ENCODE peak calls at places on chromosome 2, in eight cellular contexts. F is endodermal cell; H is OCI-LY7; D is CD8-positive, alpha-beta T cell; P is cardiac muscle cell; A is body of pancreas; K is hepatocyte; Z is uterus. R is an unnamed sample.

GRCh38 chr2:101733257-101733993 is 35.9 kb downstream of the MAP4K4 start:
- DNase-seq in F (no peak), H (no peak), D (no peak), P (peak), A (no peak), K (no peak), Z (no peak), R (no peak)

GRCh38 chr2:216214768-216215167 is 105.6 kb downstream of the XRCC5 start:
- DNase-seq in F (no peak), H (no peak), D (no peak), P (no peak), A (no peak), K (no peak), Z (no peak), R (no peak)

GRCh38 chr2:9532421-9532820 is 23.2 kb downstream of the ADAM17 start:
- DNase-seq in F (no peak), H (no peak), D (no peak), P (no peak), A (no peak), K (no peak), Z (no peak), R (no peak)

GRCh38 chr2:236790991-236791390 is 221.4 kb downstream of the ACKR3 start:
- DNase-seq in F (no peak), H (no peak), D (no peak), P (no peak), A (no peak), K (no peak), Z (no peak), R (no peak)

GRCh38 chr2:24471662-24472061 is 19.4 kb upstream of the NCOA1 start:
- DNase-seq in F (no peak), H (no peak), D (no peak), P (no peak), A (no peak), K (no peak), Z (no peak), R (no peak)

GRCh38 chr2:28352726-28353125 is 39.9 kb upstream of the FOSL2 start:
- DNase-seq in F (no peak), H (no peak), D (no peak), P (no peak), A (no peak), K (no peak), Z (no peak), R (no peak)

GRCh38 chr2:217914078-217914477 is 88.7 kb downstream of the TNS1 start:
- DNase-seq in F (no peak), H (no peak), D (no peak), P (no peak), A (no peak), K (no peak), Z (no peak), R (no peak)

GRCh38 chr2:45675130-45675812 is 23.8 kb downstream of the PRKCE start:
- DNase-seq in F (no peak), H (no peak), D (no peak), P (peak), A (peak), K (peak), Z (no peak), R (no peak)

GRCh38 chr2:50872543-50872942 is 159.4 kb downstream of the NRXN1 start:
- DNase-seq in F (peak), H (no peak), D (no peak), P (no peak), A (no peak), K (no peak), Z (no peak), R (no peak)

GRCh38 chr2:25566694-25567093 is 106.7 kb downstream of the DTNB start:
- DNase-seq in F (no peak), H (peak), D (no peak), P (peak), A (no peak), K (no peak), Z (no peak), R (no peak)

GRCh38 chr2:37916512-37917082 is 8.5 kb upstream of the RMDN2 start:
- DNase-seq in F (no peak), H (no peak), D (no peak), P (no peak), A (peak), K (peak), Z (peak), R (no peak)

GRCh38 chr2:170034596-170034995 is 143.4 kb upstream of the MYO3B start:
- DNase-seq in F (no peak), H (no peak), D (no peak), P (no peak), A (no peak), K (no peak), Z (no peak), R (no peak)

DNA sequence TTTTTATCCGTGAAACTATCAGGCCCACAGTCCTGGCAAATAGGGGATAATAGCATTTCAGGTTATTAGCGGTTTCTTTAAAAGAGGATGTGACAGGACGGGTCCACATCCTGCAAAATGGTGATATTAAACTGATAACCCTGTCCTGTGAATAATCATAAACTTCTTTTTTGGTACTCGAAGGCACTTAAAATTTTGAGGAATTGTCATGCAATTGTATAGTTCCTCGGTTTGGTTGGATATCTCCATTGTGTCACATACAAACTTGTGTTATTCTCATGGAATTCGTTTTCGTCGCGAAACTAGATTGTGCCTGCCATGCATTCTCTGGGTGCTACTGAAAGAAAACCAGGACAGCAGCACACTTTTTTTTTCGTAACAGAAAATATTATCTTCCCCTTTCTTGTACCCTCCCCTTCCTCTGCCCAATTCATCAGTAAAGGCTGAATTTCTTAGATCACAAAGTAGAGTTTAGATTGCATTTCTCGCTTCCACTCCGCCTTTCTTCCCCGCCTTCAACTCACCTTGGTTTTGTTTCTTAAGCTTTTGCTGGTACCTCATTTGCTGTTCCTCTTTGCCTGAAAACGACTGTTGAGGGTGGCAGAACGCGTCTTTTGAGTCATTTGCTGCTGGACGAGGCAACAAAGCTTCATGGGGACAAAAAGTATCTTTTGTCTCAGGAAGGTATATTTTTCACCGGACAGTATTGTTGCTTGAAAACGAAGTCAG is 1.3 kb downstream of the CERS6 start:
- DNase-seq in F (no peak), H (no peak), D (no peak), P (no peak), A (no peak), K (no peak), Z (no peak), R (no peak)
- H3K27ac ChIP-seq in F (no peak), H (no peak), D (peak), P (peak), A (peak), K (peak), Z (peak), R (peak)

GRCh38 chr2:22361571-22361970 is 1023.4 kb upstream of the KLHL29 start:
- DNase-seq in F (no peak), H (no peak), D (no peak), P (no peak), A (no peak), K (no peak), Z (no peak), R (no peak)

GRCh38 chr2:22360735-22361374 is 1024.1 kb upstream of the KLHL29 start:
- DNase-seq in F (no peak), H (no peak), D (no peak), P (no peak), A (no peak), K (peak), Z (no peak), R (no peak)

GRCh38 chr2:22355816-22356433 is 1029.1 kb upstream of the KLHL29 start:
- DNase-seq in F (peak), H (peak), D (peak), P (peak), A (peak), K (peak), Z (peak), R (no peak)

GRCh38 chr2:22359020-22359672 is 1025.8 kb upstream of the KLHL29 start:
- DNase-seq in F (peak), H (no peak), D (no peak), P (no peak), A (no peak), K (no peak), Z (no peak), R (no peak)
- TF ChIP-seq CTCF in F (peak), H (no peak), D (no peak), P (no peak), A (no peak), K (peak), Z (no peak), R (no peak)

DNA sequence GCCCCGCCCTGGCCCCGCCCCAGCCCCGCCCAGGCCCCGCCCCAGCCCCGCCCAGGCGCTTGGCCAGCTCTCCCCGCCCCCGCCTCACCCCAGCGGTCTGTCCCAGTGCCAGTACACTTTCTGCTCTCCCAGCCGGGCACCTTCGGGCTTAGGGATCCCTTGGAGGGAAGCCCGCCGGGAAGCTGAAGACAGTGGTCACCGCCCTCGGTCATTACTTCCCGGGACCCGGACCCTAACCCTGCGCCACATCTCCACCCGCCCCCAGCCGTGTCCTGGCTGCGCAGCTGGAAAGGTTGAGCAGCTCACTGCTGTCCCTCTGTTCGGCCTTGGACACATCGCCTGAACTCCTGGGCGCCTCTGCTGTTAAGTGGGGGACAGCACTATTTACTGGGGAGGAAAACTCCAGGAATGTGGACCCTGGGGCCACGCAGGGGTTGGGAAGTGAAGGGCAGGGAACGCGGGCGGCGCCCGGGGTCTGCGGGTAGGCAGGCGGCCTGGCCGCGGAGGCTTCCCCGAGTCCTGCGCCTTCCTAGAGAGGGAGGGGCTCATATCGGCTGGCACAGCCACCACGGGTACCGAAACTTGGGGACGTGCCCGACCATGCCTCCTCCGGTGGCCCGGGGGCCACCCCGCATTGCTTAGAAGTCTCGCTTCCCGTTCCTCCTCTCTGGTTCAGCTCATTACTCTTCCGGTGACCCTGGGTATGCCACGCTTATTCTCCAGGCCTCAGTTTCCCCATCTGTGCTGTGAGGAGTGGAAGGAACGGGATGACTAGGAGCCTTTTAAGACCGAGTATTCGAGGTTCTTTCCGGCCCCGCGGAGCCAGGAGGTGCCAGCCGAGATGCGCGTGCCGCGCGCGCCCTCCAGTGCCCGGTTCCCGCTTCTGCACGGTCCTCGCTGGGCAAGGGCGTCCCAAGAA is 121.0 kb downstream of the GYPC start:
- DNase-seq in F (peak), H (peak), D (peak), P (peak), A (peak), K (peak), Z (peak), R (peak)
- H3K4me3 ChIP-seq in F (peak), H (peak), D (peak), P (peak), A (no peak), K (peak), Z (peak), R (peak)

DNA sequence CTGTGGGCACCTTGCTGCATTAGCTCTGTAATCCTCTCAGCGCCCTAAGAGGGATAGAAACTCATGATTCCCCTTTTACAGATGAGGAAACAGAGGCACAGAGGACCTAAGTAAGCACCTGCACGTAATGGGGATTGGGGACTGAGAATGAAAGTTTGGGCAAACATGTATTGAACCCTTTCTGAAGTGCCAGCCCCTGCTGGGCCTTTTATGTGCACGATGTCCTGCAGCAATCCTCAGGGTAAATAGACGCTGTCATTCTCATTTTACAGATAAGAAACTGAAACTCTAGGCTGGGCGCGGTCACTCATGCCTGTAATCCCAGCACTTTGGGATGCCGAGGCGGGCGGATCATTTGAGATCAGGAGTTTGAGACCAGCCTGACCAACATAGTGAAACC is 117.4 kb downstream of the STPG4 start:
- DNase-seq in F (no peak), H (no peak), D (no peak), P (no peak), A (no peak), K (no peak), Z (no peak), R (no peak)
- H3K27ac ChIP-seq in F (no peak), H (no peak), D (no peak), P (no peak), A (no peak), K (no peak), Z (no peak), R (peak)

DNA sequence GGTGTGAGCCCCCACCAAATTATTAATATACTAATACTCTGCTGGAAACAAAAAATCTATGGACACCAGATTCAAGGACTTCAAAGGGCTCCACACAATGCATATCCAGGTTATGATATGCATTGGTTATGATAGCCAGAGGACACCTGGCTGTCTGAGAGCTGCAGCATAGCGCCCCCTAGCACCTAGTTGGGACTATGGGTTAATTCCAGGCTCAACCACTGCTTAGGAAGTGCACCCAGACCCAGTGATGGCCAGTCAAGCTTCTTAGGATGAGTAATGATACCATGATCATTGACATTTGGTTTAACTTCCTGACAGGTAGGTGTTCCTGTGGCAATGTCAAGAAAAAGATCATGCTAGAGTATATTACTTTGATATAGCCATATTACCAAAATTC is 3.8 kb upstream of the FRZB start:
- DNase-seq in F (peak), H (peak), D (no peak), P (peak), A (no peak), K (no peak), Z (no peak), R (no peak)
- TF ChIP-seq CTCF in F (peak), H (peak), D (no peak), P (peak), A (no peak), K (peak), Z (no peak), R (no peak)

GRCh38 chr2:238139141-238139840 is 823 bp downstream of the KLHL30 start:
- DNase-seq in F (peak), H (peak), D (no peak), P (peak), A (no peak), K (no peak), Z (no peak), R (no peak)
- H3K4me3 ChIP-seq in F (no peak), H (peak), D (no peak), P (peak), A (no peak), K (no peak), Z (no peak), R (peak)

GRCh38 chr2:119684553-119684952 is 5.6 kb downstream of the TMEM177 start:
- DNase-seq in F (peak), H (no peak), D (no peak), P (no peak), A (no peak), K (no peak), Z (no peak), R (peak)
- H3K27ac ChIP-seq in F (no peak), H (no peak), D (no peak), P (no peak), A (no peak), K (no peak), Z (no peak), R (no peak)

GRCh38 chr2:43024515-43024962 is 201.9 kb downstream of the ZFP36L2 start:
- DNase-seq in F (peak), H (peak), D (peak), P (peak), A (peak), K (peak), Z (peak), R (no peak)
- TF ChIP-seq CTCF in F (peak), H (peak), D (no peak), P (peak), A (peak), K (peak), Z (peak), R (peak)

R was measured in coronary artery.